ENCODE peak calls at places on chromosomes 4 and X, in six cellular contexts. Z, K, P, E, N and D are unnamed samples.

GRCh38 chr4:126907389-126907788 is 725.4 kb upstream of the INTU start:
- DNase-seq in Z (no peak), K (no peak), P (no peak), E (no peak), N (no peak), D (no peak)

GRCh38 chrX:30627818-30628652 is 25.2 kb upstream of the GK start:
- DNase-seq in Z (no peak), K (peak; percentile 11), P (no peak), E (no peak), N (no peak), D (no peak)

GRCh38 chr4:51851090-51851936 is 8.4 kb downstream of the DCUN1D4 start:
- DNase-seq in Z (no peak), K (no peak), P (no peak), E (no peak), N (no peak), D (no peak)

GRCh38 chr4:138562544-138562961 is 320.4 kb upstream of the SLC7A11 start:
- DNase-seq in Z (no peak), K (peak; percentile 46), P (no peak), E (no peak), N (peak; percentile 44), D (no peak)

GRCh38 chr4:109184421-109184956 is 118.0 kb downstream of the COL25A1 start:
- DNase-seq in Z (peak; percentile 21), K (no peak), P (no peak), E (peak; percentile 61), N (no peak), D (no peak)

GRCh38 chrX:139121616-139122286 is 408.8 kb upstream of the F9 start:
- DNase-seq in Z (no peak), K (no peak), P (no peak), E (no peak), N (no peak), D (no peak)

GRCh38 chr4:3254302-3255131 is 5.6 kb downstream of the MSANTD1 start:
- DNase-seq in Z (no peak), K (no peak), P (no peak), E (peak; percentile 36), N (no peak), D (peak; percentile 62)

GRCh38 chr4:150145950-150146340 is 67.7 kb downstream of the DCLK2 start:
- DNase-seq in Z (no peak), K (no peak), P (no peak), E (no peak), N (no peak), D (no peak)

GRCh38 chrX:65407157-65407626 is 127.4 kb downstream of the LAS1L start:
- DNase-seq in Z (no peak), K (no peak), P (no peak), E (no peak), N (peak; percentile 6), D (no peak)

GRCh38 chrX:136646602-136647239 is 1.2 kb upstream of the CD40LG start:
- DNase-seq in Z (no peak), K (no peak), P (no peak), E (no peak), N (no peak), D (no peak)

GRCh38 chrX:1472975-1473374 is 20.3 kb upstream of the ASMTL start:
- DNase-seq in Z (no peak), K (no peak), P (no peak), E (no peak), N (no peak), D (no peak)

GRCh38 chrX:42384956-42385355 is 393.0 kb downstream of the PPP1R2C start:
- DNase-seq in Z (no peak), K (no peak), P (no peak), E (no peak), N (peak; percentile 58), D (no peak)

GRCh38 chr4:2663275-2663674 is 92.9 kb downstream of the TNIP2 start:
- DNase-seq in Z (no peak), K (no peak), P (no peak), E (no peak), N (no peak), D (no peak)

GRCh38 chr4:147371661-147372060 is 109.2 kb upstream of the EDNRA start:
- DNase-seq in Z (no peak), K (peak; percentile 90), P (peak; percentile 46), E (no peak), N (peak; percentile 93), D (no peak)

GRCh38 chr4:94813221-94813620 is 55.5 kb downstream of the BMPR1B start:
- DNase-seq in Z (no peak), K (no peak), P (no peak), E (no peak), N (no peak), D (no peak)

GRCh38 chr4:126737899-126738526 is 894.7 kb upstream of the INTU start:
- DNase-seq in Z (no peak), K (no peak), P (no peak), E (no peak), N (no peak), D (no peak)

GRCh38 chr4:100762738-100763137 is 244.9 kb upstream of the EMCN start:
- DNase-seq in Z (no peak), K (no peak), P (no peak), E (no peak), N (no peak), D (no peak)

GRCh38 chr4:74886490-74886889 is 46.4 kb upstream of the PARM1 start:
- DNase-seq in Z (no peak), K (peak; percentile 74), P (no peak), E (no peak), N (peak; percentile 97), D (no peak)

GRCh38 chr4:144189121-144189520 is 48.6 kb upstream of the GYPA start:
- DNase-seq in Z (no peak), K (no peak), P (no peak), E (no peak), N (no peak), D (no peak)

GRCh38 chrX:106415276-106415895 is 196.4 kb upstream of the RADX start:
- DNase-seq in Z (no peak), K (peak; percentile 28), P (no peak), E (no peak), N (peak; percentile 6), D (no peak)

GRCh38 chr4:176383273-176384077 is 63.7 kb downstream of the SPCS3 start:
- DNase-seq in Z (no peak), K (peak; percentile 60), P (no peak), E (no peak), N (peak; percentile 26), D (no peak)

GRCh38 chrX:57902633-57903032 is 7.6 kb downstream of the ZXDA start:
- DNase-seq in Z (no peak), K (no peak), P (no peak), E (no peak), N (no peak), D (no peak)

GRCh38 chr4:38509551-38509950 is 154.4 kb upstream of the KLF3 start:
- DNase-seq in Z (no peak), K (no peak), P (no peak), E (no peak), N (no peak), D (no peak)

GRCh38 chr4:119627267-119628190 is 1.1 kb downstream of the PDE5A start:
- DNase-seq in Z (peak; percentile 74), K (peak; percentile 28), P (no peak), E (peak; percentile 77), N (peak; percentile 39), D (peak; percentile 87)
- H3K4me3 ChIP-seq in Z (peak overlapping the region; percentile 82), K (peak overlapping the region; percentile 72), P (peak overlapping the region; percentile 52), E (peak overlapping the region; percentile 92), N (peak overlapping the region; percentile 81), D (peak overlapping the region; percentile 85)

GRCh38 chr4:56112377-56112776 is 163.6 kb downstream of the CEP135 start:
- DNase-seq in Z (no peak), K (no peak), P (no peak), E (no peak), N (no peak), D (no peak)
- TF ChIP-seq CTCF in Z (no peak), K (no peak), P (peak; percentile 40), E (no peak), N (no peak), D (no peak)

DNA sequence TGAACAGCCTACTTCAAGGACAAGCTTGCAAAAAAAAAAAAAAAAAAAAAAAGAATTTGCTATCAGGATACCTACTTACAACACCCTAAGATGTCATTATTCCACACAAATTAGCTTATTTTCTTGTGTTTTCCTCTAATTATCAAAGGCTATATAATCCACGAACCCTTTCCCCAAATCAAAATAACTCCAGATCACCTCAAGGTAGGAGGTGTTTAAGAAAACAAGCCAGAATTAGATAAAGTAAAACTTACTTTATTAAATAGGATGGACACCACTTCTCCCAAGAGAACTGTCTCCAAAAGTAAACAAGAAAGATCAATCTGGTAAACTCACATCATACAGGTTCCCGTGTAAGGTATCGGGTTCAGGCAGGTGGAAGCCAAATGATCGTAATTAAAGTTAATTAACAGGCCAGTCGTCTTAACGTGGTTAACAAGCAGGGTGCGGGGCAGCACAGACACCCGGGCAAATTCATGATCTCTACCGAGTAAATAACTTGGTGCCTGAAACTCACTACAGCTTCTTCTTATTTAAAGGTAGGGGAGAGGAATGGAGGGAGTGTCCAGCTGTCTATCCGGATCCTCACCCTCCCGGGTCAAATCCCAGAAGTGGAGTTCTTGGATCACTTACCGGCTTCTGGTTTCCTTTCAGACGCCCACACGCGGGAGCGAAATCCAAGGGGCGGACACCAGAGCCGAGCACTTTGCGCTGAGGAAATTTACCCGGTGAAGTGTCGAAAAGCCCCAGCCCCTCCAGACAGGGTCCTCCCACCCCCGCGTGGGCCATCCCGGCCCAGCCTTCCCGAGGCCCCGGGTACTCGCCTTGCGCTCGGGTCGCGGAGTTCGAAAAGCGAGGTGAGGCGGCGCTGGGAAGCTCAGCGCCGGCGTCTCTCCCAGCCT is 708 bp downstream of the ARAP2 start:
- DNase-seq in Z (peak; percentile 36), K (peak; percentile 20), P (no peak), E (peak; percentile 63), N (peak; percentile 61), D (no peak)
- H3K4me3 ChIP-seq in Z (peak overlapping the region; percentile 69), K (peak overlapping the region; percentile 45), P (peak overlapping the region; percentile 54), E (peak overlapping the region; percentile 65), N (peak overlapping the region; percentile 86), D (peak overlapping the region; percentile 78)

GRCh38 chr4:53809816-53810215 is 218.5 kb upstream of the LNX1 start:
- DNase-seq in Z (no peak), K (no peak), P (no peak), E (no peak), N (no peak), D (no peak)

GRCh38 chr4:53810643-53811042 is 219.4 kb upstream of the LNX1 start:
- DNase-seq in Z (no peak), K (no peak), P (no peak), E (no peak), N (no peak), D (no peak)

GRCh38 chr4:53816561-53816960 is 225.3 kb upstream of the LNX1 start:
- DNase-seq in Z (no peak), K (no peak), P (no peak), E (no peak), N (no peak), D (no peak)

GRCh38 chr4:53818112-53818511 is 226.8 kb upstream of the LNX1 start:
- DNase-seq in Z (no peak), K (no peak), P (no peak), E (no peak), N (no peak), D (no peak)

GRCh38 chr4:53813991-53814390 is 222.7 kb upstream of the LNX1 start:
- DNase-seq in Z (no peak), K (peak; percentile 69), P (no peak), E (no peak), N (no peak), D (no peak)
- TF ChIP-seq CTCF in Z (no peak), K (no peak), P (no peak), E (no peak), N (no peak), D (no peak)